ENCODE peak calls at places on chromosomes 2 and 18, in six cellular contexts. P is kidney epithelial cell, M is omental fat pad, Q is nephron progenitor cell, X is NB4, R is PC-3. D is an unnamed sample.

GRCh38 chr2:240913810-240914644 is 7.9 kb downstream of the CROCC2 start:
- DNase-seq in Q (peak; percentile 95), M (peak; percentile 76), R (peak; percentile 54), X (peak; percentile 71), P (no peak), D (peak; percentile 79)

GRCh38 chr2:221529943-221530652 is 42.0 kb downstream of the EPHA4 start:
- DNase-seq in P (peak; percentile 63), Q (no peak), R (peak; percentile 82), X (no peak), M (no peak), D (no peak)

GRCh38 chr18:59454909-59455727 is 96.1 kb upstream of the LMAN1 start:
- DNase-seq in Q (peak; percentile 38), X (no peak), P (no peak), R (no peak), M (no peak), D (no peak)

GRCh38 chr2:127428815-127429109 is 10.5 kb downstream of the PROC start:
- DNase-seq in Q (no peak), P (no peak), X (no peak), M (no peak), R (no peak), D (no peak)

GRCh38 chr2:179622635-179623034 is 238.8 kb downstream of the ZNF385B start:
- DNase-seq in X (no peak), R (no peak), Q (no peak), P (no peak), M (no peak), D (no peak)

GRCh38 chr2:20217041-20217970 is 7.6 kb downstream of the SDC1 start:
- DNase-seq in P (no peak), Q (no peak), M (no peak), X (peak; percentile 41), R (peak; percentile 76), D (no peak)

GRCh38 chr2:54561795-54562592 is 105.9 kb downstream of the SPTBN1 start:
- DNase-seq in R (no peak), X (peak; percentile 58), Q (no peak), P (no peak), M (no peak), D (no peak)

GRCh38 chr18:26621161-26622026 is 73.0 kb upstream of the KCTD1 start:
- DNase-seq in X (peak; percentile 72), M (no peak), Q (peak; percentile 41), P (no peak), R (peak; percentile 79), D (peak; percentile 65)

GRCh38 chr18:63119647-63120046 is 199.9 kb downstream of the BCL2 start:
- DNase-seq in X (peak; percentile 67), R (peak; percentile 39), Q (no peak), M (no peak), P (no peak), D (no peak)

GRCh38 chr2:229715895-229716507 is 1.6 kb upstream of the DNER start:
- DNase-seq in Q (peak; percentile 37), P (peak; percentile 9), M (no peak), X (peak; percentile 59), R (peak; percentile 76), D (peak; percentile 18)

GRCh38 chr2:200772620-200773019 is 39.1 kb upstream of the BZW1 start:
- DNase-seq in R (no peak), X (no peak), P (no peak), M (no peak), Q (no peak), D (no peak)

GRCh38 chr2:20179755-20180594 is 45.0 kb downstream of the SDC1 start:
- DNase-seq in M (no peak), Q (peak; percentile 52), P (peak; percentile 69), X (no peak), R (peak; percentile 78), D (no peak)

GRCh38 chr2:179965291-179965690 is 41.8 kb downstream of the CWC22 start:
- DNase-seq in M (no peak), X (no peak), Q (no peak), P (no peak), R (no peak), D (no peak)

GRCh38 chr18:3995476-3996102 is 459.5 kb downstream of the DLGAP1 start:
- DNase-seq in R (peak; percentile 69), X (peak; percentile 70), P (peak; percentile 34), Q (peak; percentile 64), M (peak; percentile 40), D (peak; percentile 31)

GRCh38 chr18:50218432-50219197 is 23.7 kb upstream of the MYO5B start:
- DNase-seq in Q (no peak), R (peak; percentile 11), P (no peak), X (peak; percentile 37), M (no peak), D (peak; percentile 59)

GRCh38 chr2:135843671-135844070 is 6.7 kb upstream of the LCT start:
- DNase-seq in M (no peak), X (no peak), Q (no peak), P (peak; percentile 52), R (peak; percentile 11), D (no peak)

GRCh38 chr18:48615566-48616401 is 77.0 kb downstream of the CTIF start:
- DNase-seq in P (no peak), X (no peak), R (no peak), Q (no peak), M (no peak), D (no peak)

GRCh38 chr2:17617955-17618354 is 77.5 kb downstream of the VSNL1 start:
- DNase-seq in P (no peak), X (no peak), Q (no peak), R (no peak), M (no peak), D (no peak)

GRCh38 chr2:125280276-125280675 is 1255.2 kb downstream of the CNTNAP5 start:
- DNase-seq in P (no peak), M (no peak), Q (no peak), X (no peak), R (no peak), D (no peak)

GRCh38 chr2:60003076-60003475 is 550.4 kb downstream of the BCL11A start:
- DNase-seq in Q (no peak), R (no peak), P (no peak), M (no peak), X (no peak), D (no peak)

DNA sequence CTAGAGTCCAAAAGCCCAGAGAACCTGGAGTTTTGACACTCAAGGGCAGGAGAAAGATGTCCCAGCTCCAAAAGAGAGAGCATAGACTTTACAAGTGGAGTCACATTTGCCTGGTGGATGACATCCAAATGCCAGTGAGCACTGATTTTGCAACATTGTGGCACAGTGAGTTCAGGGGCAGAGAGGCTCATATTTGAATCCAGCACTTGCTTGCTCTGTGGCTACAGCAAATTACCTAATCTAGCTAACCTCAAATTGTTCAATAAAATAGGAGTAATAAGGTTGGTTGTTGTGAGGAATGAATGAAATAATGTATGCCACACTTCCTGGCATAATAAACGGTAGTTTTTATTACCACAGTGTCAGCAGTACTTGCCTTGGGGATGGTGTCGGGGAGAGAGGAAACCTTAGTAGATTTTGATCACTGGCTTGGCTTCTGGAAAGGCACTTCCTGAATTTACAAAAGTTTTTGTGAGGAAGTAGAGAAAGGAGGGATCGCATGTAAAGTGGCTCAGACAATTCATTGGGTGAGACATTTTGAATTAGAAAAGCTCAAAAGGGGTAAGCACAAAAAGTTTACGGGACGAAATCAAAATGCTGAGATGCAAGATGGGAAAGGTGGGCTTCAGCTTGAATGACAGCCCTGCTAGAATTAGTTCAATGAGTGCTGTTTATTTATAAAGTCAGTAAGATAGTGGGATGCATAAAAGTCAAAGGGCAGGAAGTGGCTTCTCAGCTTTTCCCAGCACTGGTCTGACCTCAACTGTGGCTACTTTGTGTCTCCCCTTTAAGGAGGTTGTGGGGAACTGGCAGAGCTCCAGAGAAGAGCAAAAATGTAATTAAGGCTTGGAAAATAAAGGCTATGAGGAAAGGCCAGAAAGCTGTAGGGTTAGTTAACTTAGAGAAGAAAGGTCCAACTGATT is 69.3 kb upstream of the CD28 start:
- DNase-seq in R (no peak), P (no peak), X (peak; percentile 82), Q (no peak), M (no peak), D (no peak)
- TF ChIP-seq CTCF in R (no peak), P (no peak), X (no peak), Q (no peak), M (no peak), D (no peak)

GRCh38 chr2:164478205-164478604 is 143.1 kb downstream of the GRB14 start:
- DNase-seq in R (no peak), M (no peak), X (no peak), Q (no peak), P (no peak), D (no peak)

GRCh38 chr2:164474873-164475272 is 146.4 kb downstream of the GRB14 start:
- DNase-seq in Q (no peak), X (no peak), R (no peak), P (no peak), M (no peak), D (no peak)

DNA sequence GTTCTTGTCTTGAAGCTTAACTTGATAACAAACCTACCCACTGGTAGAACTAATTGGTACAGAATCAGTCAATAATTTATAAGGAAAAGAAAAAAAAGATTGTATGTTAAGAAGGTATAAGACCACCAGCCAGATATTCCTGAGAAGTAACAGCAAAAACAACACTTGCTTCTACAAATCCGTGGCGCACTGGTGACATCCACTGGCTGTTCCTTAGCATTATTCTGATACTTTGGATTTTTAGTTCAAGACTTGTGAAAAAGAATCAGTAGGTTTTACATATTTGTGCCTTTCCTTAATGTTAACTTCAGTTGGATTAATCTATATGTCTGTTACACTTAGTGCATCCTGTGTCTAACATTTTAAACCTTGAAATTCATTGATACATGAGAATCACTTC is 141.8 kb downstream of the GRB14 start:
- DNase-seq in X (peak; percentile 45), R (peak; percentile 40), Q (peak; percentile 54), P (no peak), M (no peak), D (no peak)
- TF ChIP-seq CTCF in X (peak; percentile 12), R (peak; percentile 71), Q (peak; percentile 60), P (peak; percentile 50), M (no peak), D (peak; percentile 8)

GRCh38 chr2:169877406-169877805 is 50.2 kb downstream of the UBR3 start:
- DNase-seq in Q (no peak), P (no peak), M (no peak), R (peak; percentile 33), X (peak; percentile 22), D (peak; percentile 22)
- TF ChIP-seq CTCF in Q (no peak), P (peak; percentile 25), M (no peak), R (peak; percentile 50), X (no peak), D (peak; percentile 28)

GRCh38 chr18:37019157-37019571 is 190.2 kb downstream of the KIAA1328 start:
- DNase-seq in R (peak; percentile 43), Q (no peak), P (peak; percentile 1), M (no peak), X (peak; percentile 5), D (no peak)
- TF ChIP-seq CTCF in R (no peak), Q (no peak), P (peak; percentile 58), M (no peak), X (peak; percentile 12), D (no peak)

GRCh38 chr2:119475225-119475856 is 43.7 kb downstream of the TMEM37 start:
- DNase-seq in X (no peak), R (no peak), M (no peak), P (no peak), Q (no peak), D (no peak)
- TF ChIP-seq CTCF in X (no peak), R (no peak), M (no peak), P (peak; percentile 16), Q (no peak), D (no peak)

D was measured in GM10248.